ENCODE peak calls at places on chromosomes 5 and 9, in eight cellular contexts. E, J, O, I, S, L, Y and Z are unnamed samples.

GRCh38 chr9:4262735-4263141 is 37.1 kb downstream of the GLIS3 start:
- DNase-seq in E (no peak), J (no peak), O (no peak), I (no peak), S (no peak), L (peak; percentile 28), Y (no peak), Z (no peak)

GRCh38 chr5:176352116-176352878 is 9.3 kb downstream of the KIAA1191 start:
- DNase-seq in E (peak; percentile 85), J (no peak), O (no peak), I (no peak), S (no peak), L (no peak), Y (no peak), Z (no peak)

GRCh38 chr5:24703934-24704333 is 59.2 kb upstream of the CDH10 start:
- DNase-seq in E (no peak), J (no peak), O (no peak), I (no peak), S (no peak), L (no peak), Y (no peak), Z (no peak)

GRCh38 chr9:16248816-16249215 is 621.7 kb downstream of the BNC2 start:
- DNase-seq in E (no peak), J (no peak), O (no peak), I (no peak), S (no peak), L (no peak), Y (no peak), Z (no peak)

GRCh38 chr5:72106922-72107873 is at the start of gene MAP1B:
- DNase-seq in E (peak; percentile 34), J (peak; percentile 75), O (no peak), I (no peak), S (no peak), L (no peak), Y (peak; percentile 56), Z (peak; percentile 86)

GRCh38 chr9:69885931-69886330 is 65.3 kb downstream of the CFAP95 start:
- DNase-seq in E (no peak), J (no peak), O (no peak), I (no peak), S (no peak), L (no peak), Y (no peak), Z (no peak)

GRCh38 chr9:130633336-130634190 is 30.8 kb upstream of the PRDM12 start:
- DNase-seq in E (no peak), J (peak; percentile 58), O (no peak), I (no peak), S (no peak), L (no peak), Y (no peak), Z (no peak)

GRCh38 chr5:39370555-39371366 is 6.5 kb upstream of the C9 start:
- DNase-seq in E (no peak), J (no peak), O (peak; percentile 58), I (peak; percentile 64), S (no peak), L (no peak), Y (no peak), Z (no peak)

GRCh38 chr9:127149010-127149409 is 26.6 kb upstream of the ANGPTL2 start:
- DNase-seq in E (no peak), J (no peak), O (no peak), I (no peak), S (no peak), L (no peak), Y (no peak), Z (no peak)

GRCh38 chr5:56849671-56850070 is 34.3 kb downstream of the MAP3K1 start:
- DNase-seq in E (no peak), J (no peak), O (no peak), I (no peak), S (no peak), L (no peak), Y (no peak), Z (no peak)

GRCh38 chr9:104301770-104302169 is 202.3 kb upstream of the OR13F1 start:
- DNase-seq in E (no peak), J (no peak), O (no peak), I (no peak), S (no peak), L (no peak), Y (no peak), Z (no peak)

GRCh38 chr9:11038366-11038765 is 425.6 kb upstream of the PTPRD start:
- DNase-seq in E (no peak), J (no peak), O (no peak), I (no peak), S (no peak), L (no peak), Y (no peak), Z (no peak)

GRCh38 chr9:11038956-11039355 is 426.2 kb upstream of the PTPRD start:
- DNase-seq in E (no peak), J (no peak), O (no peak), I (no peak), S (no peak), L (no peak), Y (no peak), Z (no peak)
- H3K4me1 ChIP-seq in E (no peaks in the 10 kb centered on the region), J (no peaks in the 10 kb centered on the region), O (no peaks in the 10 kb centered on the region), I (no peaks in the 10 kb centered on the region), S (no peaks in the 10 kb centered on the region), L (no peaks in the 10 kb centered on the region), Y (no peaks in the 10 kb centered on the region), Z (no peaks in the 10 kb centered on the region)

GRCh38 chr9:137640862-137641261 is 22.1 kb downstream of the EHMT1 start:
- DNase-seq in E (no peak), J (no peak), O (no peak), I (no peak), S (no peak), L (no peak), Y (no peak), Z (no peak)

GRCh38 chr9:137642892-137643291 is 24.1 kb downstream of the EHMT1 start:
- DNase-seq in E (no peak), J (peak; percentile 20), O (no peak), I (no peak), S (no peak), L (no peak), Y (no peak), Z (no peak)

GRCh38 chr9:137638680-137639079 is 19.9 kb downstream of the EHMT1 start:
- DNase-seq in E (no peak), J (peak; percentile 20), O (no peak), I (no peak), S (no peak), L (no peak), Y (no peak), Z (no peak)

GRCh38 chr9:137642118-137642601 is 23.4 kb downstream of the EHMT1 start:
- DNase-seq in E (peak; percentile 45), J (peak; percentile 32), O (no peak), I (no peak), S (no peak), L (no peak), Y (no peak), Z (no peak)

DNA sequence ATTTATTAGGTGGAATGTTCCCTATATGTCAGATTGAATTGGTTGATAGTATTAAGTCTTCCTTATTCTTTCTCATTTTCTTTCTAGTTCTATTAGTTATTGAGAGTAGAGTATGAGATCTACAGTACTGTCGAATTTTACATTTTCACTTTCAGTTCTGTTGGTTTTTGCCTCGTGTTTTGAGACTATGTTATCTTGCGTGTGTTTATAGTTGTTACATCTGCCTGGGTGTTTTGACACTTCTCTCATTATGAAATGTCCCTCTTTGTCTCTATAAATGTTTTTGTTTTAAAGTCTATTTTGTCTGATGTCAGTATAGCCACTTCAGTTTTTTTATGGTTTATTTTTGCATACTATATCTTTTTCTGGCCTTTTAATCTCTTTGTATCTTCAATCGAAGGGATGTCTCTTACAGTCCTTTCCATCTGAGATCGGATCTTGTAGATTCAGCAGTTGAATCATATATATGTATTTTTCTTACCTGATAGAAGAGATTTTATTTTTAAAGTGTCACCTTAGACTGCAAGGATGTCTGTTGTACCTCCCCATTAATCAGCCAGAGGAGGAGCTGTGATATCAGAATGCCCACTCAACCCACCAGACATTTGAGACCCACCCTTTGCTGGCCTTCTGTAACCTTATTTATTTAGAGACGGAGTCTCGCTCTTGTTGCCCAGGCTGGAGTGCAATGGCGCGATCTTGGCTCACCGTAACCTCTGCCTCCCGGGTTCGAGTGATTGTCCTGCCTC is 20.7 kb downstream of the EHMT1 start:
- DNase-seq in E (no peak), J (no peak), O (no peak), I (no peak), S (no peak), L (no peak), Y (no peak), Z (no peak)
- H3K27ac ChIP-seq in E (peak overlapping the region; percentile 39), J (peak overlapping the region; percentile 48), O (peak overlapping the region; percentile 49), I (no peak overlapping the region), S (no peak overlapping the region), L (no peak overlapping the region), Y (no peak overlapping the region), Z (no peak overlapping the region)

DNA sequence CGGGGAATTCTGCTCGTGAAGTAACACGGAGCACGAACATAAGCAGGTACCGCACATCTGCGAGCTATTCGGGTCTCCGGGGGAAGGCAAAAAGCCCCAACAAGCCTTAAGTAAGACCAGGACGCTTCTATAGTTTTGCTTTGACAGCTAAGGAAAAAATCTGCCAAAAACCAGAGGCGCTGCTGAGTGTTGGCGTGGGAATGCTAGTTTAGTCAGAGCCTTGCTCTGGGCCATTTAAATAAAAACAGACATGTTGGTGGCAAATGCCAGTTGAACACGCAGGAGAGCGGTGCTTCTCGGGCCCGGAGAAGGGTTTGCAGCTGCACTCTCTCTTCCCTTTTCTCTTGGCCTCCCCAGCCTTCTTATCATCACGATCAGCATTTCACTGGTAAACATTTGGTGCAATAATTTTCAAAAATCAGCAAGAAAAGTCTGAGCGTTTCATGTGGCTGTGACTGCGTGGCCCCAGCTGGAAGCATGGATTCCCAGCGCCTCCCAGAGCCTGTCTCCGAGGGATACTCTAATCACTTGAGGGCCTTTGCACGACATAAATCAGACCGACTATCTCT is 6.4 kb upstream of the NOTCH1 start:
- DNase-seq in E (no peak), J (no peak), O (peak; percentile 65), I (no peak), S (no peak), L (no peak), Y (no peak), Z (no peak)
- H3K4me1 ChIP-seq in E (peaks cover 12% of the 10 kb centered on the region), J (peaks cover 45% of the 10 kb centered on the region), O (peaks cover 12% of the 10 kb centered on the region), I (peaks cover 36% of the 10 kb centered on the region), S (peaks cover 59% of the 10 kb centered on the region), L (peaks cover 33% of the 10 kb centered on the region), Y (peaks cover 15% of the 10 kb centered on the region), Z (no peaks in the 10 kb centered on the region)

DNA sequence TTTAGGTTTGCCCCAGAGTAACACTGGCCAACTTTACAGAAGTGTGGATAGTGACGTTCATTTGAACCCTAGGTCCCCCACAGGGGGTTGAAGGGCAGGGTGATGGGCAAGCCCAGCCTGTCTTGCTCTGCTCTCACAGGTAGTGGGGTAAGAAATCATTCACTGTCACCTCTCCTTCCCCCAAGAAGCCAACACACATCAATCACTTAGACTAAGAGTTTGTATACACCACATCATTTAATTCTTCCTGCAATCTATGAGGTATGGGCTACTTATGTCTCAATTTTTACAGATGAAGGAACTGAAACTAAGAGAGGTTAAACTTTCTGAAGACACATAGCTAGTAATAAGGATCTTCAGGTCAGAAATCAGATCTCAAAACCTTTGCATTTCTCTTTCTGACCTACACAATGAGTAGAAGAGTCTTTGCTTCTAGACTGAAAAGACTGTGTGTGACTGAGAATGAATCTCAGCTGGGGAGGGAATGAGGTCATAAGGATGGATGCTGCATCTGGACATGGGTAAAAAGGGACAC is 80.9 kb upstream of the EQTN start:
- DNase-seq in E (no peak), J (no peak), O (no peak), I (no peak), S (no peak), L (no peak), Y (no peak), Z (no peak)
- H3K27ac ChIP-seq in E (no peak overlapping the region), J (no peak overlapping the region), O (no peak overlapping the region), I (no peak overlapping the region), S (no peak overlapping the region), L (no peak overlapping the region), Y (peak overlapping the region; percentile 77), Z (no peak overlapping the region)